ENCODE peak calls at places on chromosomes 12 and 14, in ten cellular contexts. N, O, H, W, Z, K, L, X, R and B are unnamed samples.

GRCh38 chr14:73728106-73729014 is 14.2 kb upstream of the PNMA1 start:
- DNase-seq in K (no peak), W (peak), R (peak), O (peak), X (peak), N (peak), L (peak), Z (peak), H (peak), B (peak)

GRCh38 chr12:124774054-124774461 is 89.6 kb downstream of the SCARB1 start:
- DNase-seq in Z (no peak), H (no peak), L (no peak), R (no peak), N (no peak), W (no peak), X (no peak), O (no peak), K (no peak), B (no peak)

GRCh38 chr12:110585231-110585799 is 2.2 kb upstream of the PPTC7 start:
- DNase-seq in L (no peak), O (no peak), N (peak), H (no peak), K (no peak), Z (no peak), R (peak), W (peak), X (no peak), B (no peak)

GRCh38 chr12:13661005-13661887 is 320.2 kb downstream of the GRIN2B start:
- DNase-seq in Z (peak), L (peak), W (peak), R (peak), O (no peak), K (peak), H (peak), N (peak), X (peak), B (peak)

GRCh38 chr12:59937148-59937547 is 341.3 kb downstream of the SLC16A7 start:
- DNase-seq in X (no peak), O (no peak), R (no peak), H (no peak), L (no peak), W (no peak), K (no peak), Z (no peak), N (no peak), B (no peak)

GRCh38 chr14:70652871-70653270 is 11.2 kb downstream of the TTC9 start:
- DNase-seq in X (no peak), W (no peak), R (no peak), Z (no peak), O (no peak), L (no peak), K (no peak), H (no peak), N (no peak), B (no peak)

GRCh38 chr12:125683748-125684381 is 618.6 kb downstream of the AACS start:
- DNase-seq in N (peak), O (no peak), L (no peak), W (peak), Z (peak), R (no peak), X (no peak), H (peak), K (no peak), B (no peak)

GRCh38 chr14:104393898-104394605 is 185.5 kb upstream of the C14orf180 start:
- DNase-seq in N (peak), W (peak), H (peak), K (no peak), R (peak), X (no peak), L (no peak), O (peak), Z (no peak), B (no peak)

GRCh38 chr12:4393211-4393610 is 13.7 kb upstream of the FGF23 start:
- DNase-seq in H (no peak), K (no peak), Z (no peak), W (no peak), R (no peak), L (no peak), N (no peak), X (no peak), O (no peak), B (no peak)